ENCODE peak calls at places on chromosomes 13 and 19, in eight cellular contexts. F is head of caudate nucleus; W is AG04449; S is effector memory CD8-positive, alpha-beta T cell; U is CD8-positive, alpha-beta T cell; V is non-pigmented ciliary epithelial cell; N is activated T-cell treated with anti-CD3 and anti-CD28 coated beads for 1 hour; P is fibroblast of mammary gland. I is an unnamed sample.

GRCh38 chr13:51955281-51955771 is 55.9 kb downstream of the ATP7B start:
- DNase-seq in N (no peak), F (no peak), U (no peak), V (no peak), P (no peak), W (no peak), S (no peak), I (no peak)

GRCh38 chr19:48400018-48400742 is 6.7 kb downstream of the GRIN2D start:
- DNase-seq in V (no peak), U (peak), N (no peak), S (no peak), W (no peak), F (no peak), P (peak), I (no peak)

GRCh38 chr13:48562296-48563066 is 29.6 kb upstream of the RCBTB2 start:
- DNase-seq in F (no peak), V (no peak), N (peak), U (peak), P (no peak), S (peak), W (no peak), I (no peak)

GRCh38 chr13:30355405-30355741 is 48.0 kb upstream of the KATNAL1 start:
- DNase-seq in F (no peak), V (no peak), P (no peak), U (peak), N (peak), W (no peak), S (no peak), I (no peak)

GRCh38 chr19:11286312-11286974 is 9.5 kb upstream of the TSPAN16 start:
- DNase-seq in P (peak), N (no peak), F (no peak), V (no peak), S (no peak), U (no peak), W (no peak), I (no peak)

GRCh38 chr19:1715540-1715939 is 37.8 kb upstream of the ONECUT3 start:
- DNase-seq in N (no peak), F (no peak), V (no peak), W (no peak), S (no peak), P (no peak), U (no peak), I (no peak)

GRCh38 chr19:28523619-28524018 is 689.3 kb downstream of the UQCRFS1 start:
- DNase-seq in W (no peak), P (no peak), N (no peak), V (no peak), U (no peak), S (no peak), F (no peak), I (no peak)

GRCh38 chr19:10544242-10544752 is 593 bp downstream of the ATG4D start:
- DNase-seq in V (no peak), S (no peak), W (no peak), P (no peak), F (no peak), N (no peak), U (no peak), I (no peak)

GRCh38 chr19:4678881-4679379 is 8.8 kb upstream of the MYDGF start:
- DNase-seq in P (peak), S (no peak), V (no peak), W (no peak), F (no peak), N (no peak), U (no peak), I (no peak)

GRCh38 chr19:38061294-38061693 is 154.3 kb downstream of the SIPA1L3 start:
- DNase-seq in S (no peak), N (no peak), W (peak), F (no peak), V (peak), U (no peak), P (peak), I (no peak)

GRCh38 chr19:45882652-45883585 is 3.0 kb downstream of the IRF2BP1 start:
- DNase-seq in V (peak), P (peak), N (peak), U (peak), W (peak), S (peak), F (peak), I (peak)

GRCh38 chr19:8455018-8455417 is 10.2 kb downstream of the HNRNPM start:
- DNase-seq in V (no peak), W (no peak), N (no peak), P (no peak), S (no peak), U (no peak), F (no peak), I (no peak)

GRCh38 chr19:35213678-35214632 is 14.6 kb downstream of the FAM187B start:
- DNase-seq in U (peak), N (peak), S (peak), F (no peak), P (peak), W (no peak), V (peak), I (peak)

GRCh38 chr13:33205804-33206221 is 79.7 kb downstream of the STARD13 start:
- DNase-seq in N (no peak), U (no peak), F (peak), W (no peak), V (no peak), S (no peak), P (peak), I (no peak)

GRCh38 chr13:46909037-46909436 is 12.2 kb upstream of the HTR2A start:
- DNase-seq in P (no peak), F (no peak), S (no peak), W (no peak), U (no peak), N (no peak), V (no peak), I (no peak)

GRCh38 chr19:16160445-16160942 is 12.8 kb downstream of the CIB3 start:
- DNase-seq in W (no peak), F (no peak), P (no peak), S (no peak), N (no peak), U (no peak), V (no peak), I (no peak)

GRCh38 chr19:33214621-33215020 is 11.0 kb downstream of the SLC7A10 start:
- DNase-seq in F (no peak), V (no peak), W (no peak), N (no peak), U (no peak), S (no peak), P (peak), I (no peak)

GRCh38 chr13:39415403-39415802 is 187.6 kb downstream of the LHFPL6 start:
- DNase-seq in V (no peak), P (peak), F (no peak), S (no peak), N (no peak), U (no peak), W (no peak), I (peak)

GRCh38 chr19:47766670-47767069 is 11.8 kb upstream of the SELENOW start:
- DNase-seq in U (no peak), N (no peak), P (no peak), S (no peak), F (no peak), V (no peak), W (no peak), I (no peak)

GRCh38 chr19:52880895-52881389 is 16.5 kb downstream of the ZNF320 start:
- DNase-seq in U (no peak), V (no peak), F (no peak), W (no peak), S (no peak), P (no peak), N (no peak), I (no peak)

GRCh38 chr19:38684078-38684861 is 36.8 kb downstream of the ACTN4 start:
- DNase-seq in U (no peak), V (no peak), F (no peak), S (peak), N (no peak), W (no peak), P (peak), I (no peak)

GRCh38 chr19:33641956-33642498 is 20.3 kb downstream of the CHST8 start:
- DNase-seq in F (no peak), V (no peak), U (no peak), P (no peak), W (no peak), S (no peak), N (no peak), I (no peak)

GRCh38 chr13:51729853-51730553 is 74.0 kb downstream of the DHRS12 start:
- DNase-seq in F (no peak), W (peak), V (peak), S (no peak), U (no peak), P (peak), N (no peak), I (no peak)

GRCh38 chr13:23621316-23621645 is 51.1 kb downstream of the TNFRSF19 start:
- DNase-seq in P (peak), F (no peak), V (peak), S (no peak), N (no peak), W (peak), U (no peak), I (no peak)

GRCh38 chr19:20078696-20079095 is 896 bp downstream of the ZNF90 start:
- DNase-seq in S (no peak), U (no peak), P (peak), N (no peak), F (peak), W (no peak), V (no peak), I (peak)

GRCh38 chr13:20451397-20451796 is 74.3 kb downstream of the CRYL1 start:
- DNase-seq in P (no peak), N (no peak), F (no peak), V (no peak), S (no peak), W (no peak), U (no peak), I (no peak)

GRCh38 chr19:6856749-6857372 is 30.5 kb upstream of the ADGRE1 start:
- DNase-seq in F (no peak), S (no peak), W (no peak), U (no peak), N (no peak), V (no peak), P (no peak), I (peak)

GRCh38 chr19:58581227-58582141 is 8.3 kb upstream of the MZF1 start:
- DNase-seq in W (no peak), P (peak), F (peak), U (peak), N (peak), S (peak), V (no peak), I (peak)

GRCh38 chr19:46631481-46631880 is 4.5 kb downstream of the GNG8 start:
- DNase-seq in P (peak), N (no peak), S (no peak), U (no peak), V (no peak), F (no peak), W (no peak), I (no peak)

GRCh38 chr19:46390866-46391265 is 22.5 kb downstream of the CCDC8 start:
- DNase-seq in U (no peak), W (no peak), N (no peak), F (no peak), P (peak), V (no peak), S (no peak), I (no peak)

GRCh38 chr13:80654638-80655249 is 313.8 kb upstream of the SPRY2 start:
- DNase-seq in W (no peak), V (no peak), S (no peak), P (no peak), U (no peak), F (peak), N (no peak), I (no peak)

GRCh38 chr19:42206871-42207755 is 10.4 kb downstream of the DEDD2 start:
- DNase-seq in V (no peak), F (peak), U (no peak), N (no peak), W (no peak), S (no peak), P (peak), I (no peak)

GRCh38 chr19:55644842-55645511 is 1.5 kb downstream of the ZNF581 start:
- DNase-seq in W (no peak), P (no peak), N (no peak), S (no peak), U (no peak), F (no peak), V (no peak), I (no peak)

GRCh38 chr19:35557539-35558399 is 5.7 kb downstream of the ATP4A start:
- DNase-seq in S (no peak), P (peak), V (no peak), W (no peak), F (peak), U (peak), N (peak), I (no peak)

GRCh38 chr13:74270018-74270417 is 135.8 kb upstream of the KLF12 start:
- DNase-seq in P (no peak), F (no peak), S (no peak), N (no peak), U (no peak), W (no peak), V (no peak), I (no peak)

I was measured in pons.